ENCODE peak calls at places on chromosomes 16 and 17, in nine cellular contexts. X is stimulated activated CD4-positive, alpha-beta T cell treated with anti-CD3 and anti-CD28 coated beads, Interleukin-15, amount 100 ng/mL, for 1 hour; N is pancreas; T is stimulated activated naive CD4-positive, alpha-beta T cell treated with Interleukin-2 at 50 U/mL for 16 hours; G is bronchial epithelial cell; O is MM.1S; E is ELF-1; M is RPMI7951; A is EL. L is an unnamed sample.

GRCh38 chr16:6918661-6919060 is 414.0 kb upstream of the RBFOX1 start:
- DNase-seq in N (no peak), G (no peak), A (no peak), T (no peak), O (no peak), M (no peak), X (no peak), E (no peak), L (no peak)

GRCh38 chr16:68287276-68288251 is 23.2 kb downstream of the SLC7A6OS start:
- DNase-seq in G (peak), E (no peak), O (no peak), T (no peak), X (no peak), N (no peak), M (peak), A (peak), L (no peak)

GRCh38 chr17:48392836-48393235 is 37.2 kb downstream of the SKAP1 start:
- DNase-seq in O (no peak), X (no peak), T (no peak), G (no peak), E (no peak), M (peak), A (no peak), N (no peak), L (no peak)

GRCh38 chr17:48472485-48473281 is 42.7 kb upstream of the SKAP1 start:
- DNase-seq in O (peak), X (no peak), T (no peak), E (peak), N (no peak), M (peak), A (peak), G (peak), L (no peak)

GRCh38 chr17:19284005-19284959 is 47.1 kb downstream of the EPN2 start:
- DNase-seq in T (no peak), O (peak), A (no peak), G (no peak), M (no peak), N (no peak), X (no peak), E (no peak), L (no peak)

GRCh38 chr16:1326946-1327618 is 6.4 kb upstream of the BAIAP3 start:
- DNase-seq in N (no peak), T (no peak), E (no peak), A (no peak), O (no peak), M (no peak), X (no peak), G (no peak), L (no peak)

GRCh38 chr16:84786605-84787302 is 33.0 kb upstream of the CRISPLD2 start:
- DNase-seq in X (no peak), A (no peak), N (peak), O (no peak), G (no peak), M (no peak), T (no peak), E (no peak), L (peak)

GRCh38 chr17:8123695-8124349 is at the start of gene HES7:
- DNase-seq in N (no peak), M (no peak), E (peak), A (peak), O (no peak), G (no peak), T (no peak), X (no peak), L (peak)

GRCh38 chr16:81804134-81804610 is 25.1 kb downstream of the PLCG2 start:
- DNase-seq in N (no peak), T (no peak), E (no peak), G (no peak), X (no peak), M (no peak), O (no peak), A (no peak), L (no peak)

GRCh38 chr17:37142294-37142944 is 193.7 kb downstream of the AATF start:
- DNase-seq in A (no peak), M (no peak), T (no peak), O (no peak), G (no peak), N (no peak), E (no peak), X (no peak), L (no peak)

GRCh38 chr16:77062878-77063566 is 128.0 kb upstream of the MON1B start:
- DNase-seq in G (no peak), M (no peak), A (no peak), O (no peak), T (no peak), N (no peak), X (no peak), E (no peak), L (no peak)

GRCh38 chr16:1674751-1675664 is 3.1 kb upstream of the JPT2 start:
- DNase-seq in M (peak), E (peak), A (peak), N (no peak), X (no peak), O (no peak), G (peak), T (no peak), L (no peak)

L was measured in iPS-NIHi11.